ENCODE peak calls at places on chromosomes 1 and 21, in ten cellular contexts. One of them, this sample, is unnamed.
A peak's percentile ranks its signal among the peaks of the same experiment; 100 is the strongest.

GRCh38 chr21:30676737-30677136 is 34.1 kb downstream of the KRTAP20-3 start:
- DNase-seq in K562: no peak
- DNase-seq in A549: no peak
- DNase-seq in upper lobe of left lung: no peak
- DNase-seq in H1: no peak
- DNase-seq in ovary: no peak
- DNase-seq in stomach: no peak
- DNase-seq in sigmoid colon: no peak
- DNase-seq in suprapubic skin: no peak
- DNase-seq in tibial nerve: no peak
- DNase-seq in this sample: no peak

GRCh38 chr1:48203287-48203900 is 19.1 kb upstream of the SLC5A9 start:
- DNase-seq in K562: peak; percentile 75
- DNase-seq in tibial nerve: no peak
- DNase-seq in sigmoid colon: no peak
- DNase-seq in ovary: no peak
- DNase-seq in A549: peak; percentile 35
- DNase-seq in H1: no peak
- DNase-seq in stomach: no peak
- DNase-seq in suprapubic skin: no peak
- DNase-seq in upper lobe of left lung: no peak
- DNase-seq in this sample: no peak

GRCh38 chr1:212512731-212513559 is 80.2 kb downstream of the NENF start:
- DNase-seq in sigmoid colon: no peak
- DNase-seq in tibial nerve: no peak
- DNase-seq in H1: no peak
- DNase-seq in suprapubic skin: no peak
- DNase-seq in ovary: no peak
- DNase-seq in stomach: no peak
- DNase-seq in K562: no peak
- DNase-seq in A549: peak; percentile 40
- DNase-seq in upper lobe of left lung: no peak
- DNase-seq in this sample: no peak

GRCh38 chr1:202588644-202589189 is 121.5 kb downstream of the SYT2 start:
- DNase-seq in suprapubic skin: no peak
- DNase-seq in K562: no peak
- DNase-seq in tibial nerve: no peak
- DNase-seq in A549: peak; percentile 35
- DNase-seq in upper lobe of left lung: no peak
- DNase-seq in H1: no peak
- DNase-seq in sigmoid colon: no peak
- DNase-seq in stomach: no peak
- DNase-seq in ovary: no peak
- DNase-seq in this sample: no peak

GRCh38 chr1:37478451-37478871 is 4.1 kb downstream of the ZC3H12A start:
- DNase-seq in tibial nerve: no peak
- DNase-seq in suprapubic skin: no peak
- DNase-seq in upper lobe of left lung: no peak
- DNase-seq in stomach: peak; percentile 53
- DNase-seq in sigmoid colon: no peak
- DNase-seq in A549: no peak
- DNase-seq in ovary: no peak
- DNase-seq in K562: no peak
- DNase-seq in H1: no peak
- DNase-seq in this sample: peak; percentile 24

GRCh38 chr1:30232288-30232899 is 491.0 kb downstream of the MATN1 start:
- DNase-seq in sigmoid colon: no peak
- DNase-seq in tibial nerve: no peak
- DNase-seq in ovary: no peak
- DNase-seq in H1: peak; percentile 58
- DNase-seq in upper lobe of left lung: no peak
- DNase-seq in suprapubic skin: no peak
- DNase-seq in stomach: no peak
- DNase-seq in K562: peak; percentile 80
- DNase-seq in A549: peak; percentile 5
- DNase-seq in this sample: no peak

GRCh38 chr1:25757846-25758185 is 42.2 kb upstream of the SELENON start:
- DNase-seq in H1: no peak
- DNase-seq in stomach: no peak
- DNase-seq in K562: no peak
- DNase-seq in tibial nerve: no peak
- DNase-seq in sigmoid colon: no peak
- DNase-seq in upper lobe of left lung: no peak
- DNase-seq in A549: no peak
- DNase-seq in suprapubic skin: no peak
- DNase-seq in ovary: no peak
- DNase-seq in this sample: no peak

GRCh38 chr1:172549621-172550280 is 16.8 kb downstream of the SUCO start:
- DNase-seq in suprapubic skin: no peak
- DNase-seq in upper lobe of left lung: no peak
- DNase-seq in H1: no peak
- DNase-seq in K562: no peak
- DNase-seq in ovary: no peak
- DNase-seq in tibial nerve: no peak
- DNase-seq in sigmoid colon: no peak
- DNase-seq in A549: no peak
- DNase-seq in stomach: no peak
- DNase-seq in this sample: no peak

GRCh38 chr1:18140411-18140810 is 32.8 kb downstream of the IGSF21 start:
- DNase-seq in K562: no peak
- DNase-seq in sigmoid colon: no peak
- DNase-seq in upper lobe of left lung: no peak
- DNase-seq in tibial nerve: no peak
- DNase-seq in A549: no peak
- DNase-seq in suprapubic skin: no peak
- DNase-seq in ovary: no peak
- DNase-seq in H1: no peak
- DNase-seq in stomach: no peak
- DNase-seq in this sample: no peak

GRCh38 chr1:159653201-159653600 is 61.2 kb downstream of the CRP start:
- DNase-seq in H1: no peak
- DNase-seq in upper lobe of left lung: no peak
- DNase-seq in A549: no peak
- DNase-seq in tibial nerve: no peak
- DNase-seq in K562: no peak
- DNase-seq in ovary: no peak
- DNase-seq in suprapubic skin: no peak
- DNase-seq in stomach: no peak
- DNase-seq in sigmoid colon: no peak
- DNase-seq in this sample: no peak

GRCh38 chr1:21344098-21344749 is 54.0 kb upstream of the ECE1 start:
- DNase-seq in upper lobe of left lung: no peak
- DNase-seq in ovary: peak; percentile 54
- DNase-seq in tibial nerve: no peak
- DNase-seq in suprapubic skin: no peak
- DNase-seq in sigmoid colon: peak; percentile 72
- DNase-seq in A549: no peak
- DNase-seq in H1: no peak
- DNase-seq in K562: no peak
- DNase-seq in stomach: no peak
- DNase-seq in this sample: peak; percentile 33

GRCh38 chr1:42747125-42747524 is 7.1 kb upstream of the CLDN19 start:
- DNase-seq in stomach: peak; percentile 39
- DNase-seq in A549: peak; percentile 10
- DNase-seq in suprapubic skin: peak; percentile 62
- DNase-seq in upper lobe of left lung: peak; percentile 82
- DNase-seq in H1: peak; percentile 86
- DNase-seq in ovary: peak; percentile 44
- DNase-seq in sigmoid colon: no peak
- DNase-seq in tibial nerve: peak; percentile 19
- DNase-seq in K562: peak; percentile 55
- DNase-seq in this sample: peak; percentile 54

GRCh38 chr1:36178479-36179219 is 22.7 kb downstream of the MAP7D1 start:
- DNase-seq in suprapubic skin: no peak
- DNase-seq in K562: peak; percentile 91
- DNase-seq in A549: no peak
- DNase-seq in tibial nerve: no peak
- DNase-seq in sigmoid colon: no peak
- DNase-seq in stomach: peak; percentile 85
- DNase-seq in upper lobe of left lung: peak; percentile 87
- DNase-seq in ovary: no peak
- DNase-seq in H1: peak; percentile 89
- DNase-seq in this sample: peak; percentile 90

GRCh38 chr1:115448282-115449044 is 110.4 kb upstream of the NGF start:
- DNase-seq in K562: no peak
- DNase-seq in A549: no peak
- DNase-seq in stomach: no peak
- DNase-seq in tibial nerve: no peak
- DNase-seq in upper lobe of left lung: no peak
- DNase-seq in ovary: no peak
- DNase-seq in suprapubic skin: no peak
- DNase-seq in sigmoid colon: no peak
- DNase-seq in H1: no peak
- DNase-seq in this sample: no peak

GRCh38 chr1:6045561-6045960 is at the start of gene KCNAB2:
- DNase-seq in A549: no peak
- DNase-seq in stomach: no peak
- DNase-seq in ovary: no peak
- DNase-seq in suprapubic skin: no peak
- DNase-seq in sigmoid colon: no peak
- DNase-seq in upper lobe of left lung: no peak
- DNase-seq in tibial nerve: no peak
- DNase-seq in H1: no peak
- DNase-seq in K562: no peak
- DNase-seq in this sample: no peak

GRCh38 chr1:116569776-116570357 is 959 bp downstream of the CD58 start:
- DNase-seq in K562: peak; percentile 83
- DNase-seq in ovary: peak; percentile 31
- DNase-seq in H1: no peak
- DNase-seq in upper lobe of left lung: peak; percentile 82
- DNase-seq in sigmoid colon: peak; percentile 72
- DNase-seq in A549: no peak
- DNase-seq in suprapubic skin: peak; percentile 83
- DNase-seq in stomach: peak; percentile 58
- DNase-seq in tibial nerve: peak; percentile 19
- DNase-seq in this sample: peak; percentile 80
- TF ChIP-seq POLR2A in K562: no peak
- TF ChIP-seq POLR2A in ovary: no peak
- TF ChIP-seq POLR2A in H1: no peak
- TF ChIP-seq POLR2A in upper lobe of left lung: no peak
- TF ChIP-seq POLR2A in sigmoid colon: no peak
- TF ChIP-seq POLR2A in A549: no peak
- TF ChIP-seq POLR2A in suprapubic skin: no peak
- TF ChIP-seq POLR2A in stomach: no peak
- TF ChIP-seq POLR2A in tibial nerve: no peak
- TF ChIP-seq POLR2A in this sample: no peak

GRCh38 chr1:24022611-24023359 is 42.7 kb upstream of the SRSF10 start:
- DNase-seq in stomach: no peak
- DNase-seq in K562: no peak
- DNase-seq in sigmoid colon: no peak
- DNase-seq in ovary: no peak
- DNase-seq in H1: no peak
- DNase-seq in tibial nerve: no peak
- DNase-seq in A549: peak; percentile 79
- DNase-seq in suprapubic skin: no peak
- DNase-seq in upper lobe of left lung: no peak
- DNase-seq in this sample: peak; percentile 37

DNA sequence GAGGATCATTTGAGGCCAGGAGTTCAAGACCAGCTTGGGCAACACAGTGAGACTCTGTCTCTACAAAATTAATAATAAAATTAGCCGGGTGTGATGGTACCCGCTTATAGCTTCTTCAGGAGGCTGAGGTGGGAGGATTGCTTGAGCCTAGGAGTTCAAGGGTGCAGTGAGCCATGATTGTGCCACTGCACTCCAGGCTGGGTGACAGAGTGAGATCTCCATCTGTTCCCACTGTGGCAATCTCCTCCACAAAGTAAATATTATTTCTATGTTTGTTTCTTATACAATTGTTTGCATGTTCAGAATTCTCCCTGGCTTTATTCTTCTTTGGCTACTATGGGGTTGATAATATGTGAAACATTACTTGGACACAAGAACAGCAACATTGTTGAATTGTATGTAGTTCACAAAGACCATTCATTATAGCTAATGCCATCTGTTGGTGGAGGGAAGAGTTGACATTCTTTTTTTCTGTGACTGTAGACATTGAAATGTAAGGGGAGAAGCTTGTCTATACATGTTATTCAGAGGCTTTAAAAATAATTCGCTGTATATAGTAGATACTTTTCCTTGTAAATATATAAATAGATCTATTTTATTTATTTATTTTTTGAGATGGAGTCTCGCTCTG is 47.8 kb upstream of the SRSF10 start:
- DNase-seq in ovary: no peak
- DNase-seq in upper lobe of left lung: no peak
- DNase-seq in H1: no peak
- DNase-seq in K562: no peak
- DNase-seq in suprapubic skin: no peak
- DNase-seq in A549: no peak
- DNase-seq in sigmoid colon: no peak
- DNase-seq in tibial nerve: no peak
- DNase-seq in stomach: no peak
- DNase-seq in this sample: no peak
- TF ChIP-seq EP300 in ovary: no peak
- TF ChIP-seq EP300 in upper lobe of left lung: no peak
- TF ChIP-seq EP300 in H1: no peak
- TF ChIP-seq EP300 in K562: no peak
- TF ChIP-seq EP300 in suprapubic skin: no peak
- TF ChIP-seq EP300 in A549: no peak
- TF ChIP-seq EP300 in sigmoid colon: no peak
- TF ChIP-seq EP300 in tibial nerve: peak; percentile 37
- TF ChIP-seq EP300 in stomach: no peak
- TF ChIP-seq EP300 in this sample: no peak

DNA sequence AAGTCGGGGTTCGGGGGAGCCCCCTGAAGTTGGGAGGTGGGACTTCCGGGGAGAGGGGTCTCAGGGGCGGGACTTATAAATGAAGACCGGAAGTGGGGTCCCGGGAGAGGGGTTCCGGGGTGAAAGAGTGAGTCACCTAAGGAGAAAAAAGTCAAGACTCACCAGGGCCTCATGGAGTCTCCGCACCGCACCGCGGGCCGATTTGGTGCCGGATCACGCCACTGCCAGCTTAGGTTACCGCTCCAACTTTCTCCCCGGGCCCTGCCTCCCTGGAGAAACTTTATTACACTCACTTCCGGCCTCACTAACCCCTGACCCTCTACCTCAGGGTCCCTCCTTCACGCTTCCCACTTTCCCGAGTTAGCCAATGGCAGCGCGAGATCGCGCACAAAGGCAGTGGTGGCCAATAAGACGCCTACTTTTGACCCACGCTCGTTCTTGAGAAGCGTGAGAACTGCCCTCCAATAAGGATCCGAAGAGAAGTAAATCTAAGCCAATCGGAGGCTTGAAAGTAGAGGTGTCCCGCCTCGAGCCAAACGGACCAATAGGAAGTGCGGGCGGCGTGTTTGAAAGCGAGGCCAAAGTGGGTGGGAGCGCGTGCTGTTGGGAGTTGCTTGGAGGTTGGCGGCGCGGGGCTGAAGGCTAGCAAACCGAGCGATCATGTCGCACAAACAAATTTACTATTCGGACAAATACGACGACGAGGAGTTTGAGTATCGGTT is at the start of gene CKS1B:
- DNase-seq in ovary: peak; percentile 98
- DNase-seq in A549: peak; percentile 99
- DNase-seq in suprapubic skin: peak; percentile 99
- DNase-seq in stomach: peak; percentile 96
- DNase-seq in upper lobe of left lung: peak; percentile 93
- DNase-seq in K562: peak; percentile 97
- DNase-seq in H1: peak; percentile 91
- DNase-seq in tibial nerve: peak; percentile 97
- DNase-seq in sigmoid colon: peak; percentile 99
- DNase-seq in this sample: peak; percentile 97
- TF ChIP-seq POLR2A in ovary: peak; percentile 91
- TF ChIP-seq POLR2A in A549: peak; percentile 24
- TF ChIP-seq POLR2A in suprapubic skin: no peak
- TF ChIP-seq POLR2A in stomach: peak; percentile 64
- TF ChIP-seq POLR2A in upper lobe of left lung: peak; percentile 44
- TF ChIP-seq POLR2A in K562: peak; percentile 97
- TF ChIP-seq POLR2A in H1: peak; percentile 82
- TF ChIP-seq POLR2A in tibial nerve: peak; percentile 79
- TF ChIP-seq POLR2A in sigmoid colon: peak; percentile 57
- TF ChIP-seq POLR2A in this sample: peak; percentile 66

GRCh38 chr1:198118136-198118535 is 38.7 kb upstream of the NEK7 start:
- DNase-seq in sigmoid colon: peak; percentile 81
- DNase-seq in K562: no peak
- DNase-seq in tibial nerve: peak; percentile 37
- DNase-seq in suprapubic skin: peak; percentile 68
- DNase-seq in A549: no peak
- DNase-seq in upper lobe of left lung: no peak
- DNase-seq in stomach: no peak
- DNase-seq in H1: no peak
- DNase-seq in ovary: peak; percentile 67
- DNase-seq in this sample: peak; percentile 9
- TF ChIP-seq EP300 in sigmoid colon: no peak
- TF ChIP-seq EP300 in K562: no peak
- TF ChIP-seq EP300 in tibial nerve: peak; percentile 67
- TF ChIP-seq EP300 in suprapubic skin: no peak
- TF ChIP-seq EP300 in A549: no peak
- TF ChIP-seq EP300 in upper lobe of left lung: no peak
- TF ChIP-seq EP300 in stomach: no peak
- TF ChIP-seq EP300 in H1: no peak
- TF ChIP-seq EP300 in ovary: no peak
- TF ChIP-seq EP300 in this sample: no peak